ENCODE peak calls at places on chromosome 17, in seven cellular contexts. Q is psoas muscle; N is NCI-H1694; U is OCI-LY7; Y is stimulated activated CD4-positive, alpha-beta T cell treated with anti-CD3 and anti-CD28 coated beads, Interleukin-15, amount 100 ng/mL, for 24 hours; D is stimulated activated naive CD8-positive, alpha-beta T cell treated with anti-CD3 and anti-CD28 coated beads, Interleukin-15, Interleukin-2, amounts not matched to agents 100 U/mL and 50 U/mL, for 24 hours; I is HepG2. L is an unnamed sample.

GRCh38 chr17:33015716-33016346 is 24.2 kb downstream of the SPACA3 start:
- DNase-seq in Q (no peak), N (no peak), U (no peak), Y (no peak), D (no peak), I (no peak), L (no peak)

GRCh38 chr17:76419576-76420245 is 33.2 kb downstream of the UBE2O start:
- DNase-seq in Q (no peak), N (no peak), U (peak), Y (no peak), D (no peak), I (no peak), L (no peak)

GRCh38 chr17:82876149-82876548 is 36.3 kb upstream of the ZNF750 start:
- DNase-seq in Q (peak), N (no peak), U (no peak), Y (no peak), D (no peak), I (peak), L (no peak)

GRCh38 chr17:37413875-37414519 is 7.3 kb downstream of the TADA2A start:
- DNase-seq in Q (no peak), N (no peak), U (no peak), Y (no peak), D (no peak), I (no peak), L (no peak)

GRCh38 chr17:29007456-29008455 is 1.9 kb upstream of the SEZ6 start:
- DNase-seq in Q (no peak), N (no peak), U (no peak), Y (no peak), D (no peak), I (no peak), L (no peak)

GRCh38 chr17:32518856-32519768 is 32.3 kb downstream of the CDK5R1 start:
- DNase-seq in Q (peak), N (peak), U (no peak), Y (peak), D (peak), I (no peak), L (no peak)

GRCh38 chr17:42321555-42321954 is 33.3 kb downstream of the STAT5A start:
- DNase-seq in Q (no peak), N (peak), U (no peak), Y (no peak), D (no peak), I (no peak), L (no peak)

GRCh38 chr17:56599566-56599965 is 6.1 kb downstream of the NOG start:
- DNase-seq in Q (no peak), N (no peak), U (no peak), Y (no peak), D (no peak), I (no peak), L (no peak)

GRCh38 chr17:43609613-43610385 is 51.9 kb downstream of the MEOX1 start:
- DNase-seq in Q (no peak), N (no peak), U (no peak), Y (no peak), D (no peak), I (no peak), L (no peak)

GRCh38 chr17:82065193-82065637 is 389 bp downstream of the DUS1L start:
- DNase-seq in Q (no peak), N (no peak), U (no peak), Y (peak), D (peak), I (no peak), L (no peak)

GRCh38 chr17:17114592-17115225 is 72.5 kb downstream of the MPRIP start:
- DNase-seq in Q (no peak), N (no peak), U (no peak), Y (peak), D (peak), I (no peak), L (no peak)

GRCh38 chr17:60138769-60139437 is 10.9 kb upstream of the CA4 start:
- DNase-seq in Q (no peak), N (no peak), U (no peak), Y (no peak), D (no peak), I (no peak), L (no peak)

GRCh38 chr17:2547176-2547575 is 35.5 kb upstream of the METTL16 start:
- DNase-seq in Q (no peak), N (no peak), U (no peak), Y (no peak), D (no peak), I (peak), L (peak)

GRCh38 chr17:44990994-44991393 is 22.9 kb upstream of the C1QL1 start:
- DNase-seq in Q (no peak), N (peak), U (no peak), Y (no peak), D (no peak), I (no peak), L (no peak)

GRCh38 chr17:45284176-45285140 is 22.6 kb upstream of the SPATA32 start:
- DNase-seq in Q (peak), N (no peak), U (peak), Y (peak), D (peak), I (no peak), L (no peak)

GRCh38 chr17:50165867-50166517 is at the start of gene SGCA:
- DNase-seq in Q (peak), N (no peak), U (no peak), Y (no peak), D (no peak), I (no peak), L (no peak)

GRCh38 chr17:74807925-74808324 is 31.8 kb upstream of the NAT9 start:
- DNase-seq in Q (no peak), N (peak), U (no peak), Y (no peak), D (no peak), I (no peak), L (no peak)

GRCh38 chr17:72176902-72177660 is 56.3 kb downstream of the SOX9 start:
- DNase-seq in Q (no peak), N (no peak), U (no peak), Y (no peak), D (no peak), I (no peak), L (no peak)

GRCh38 chr17:7579001-7579838 is at the start of gene CD68:
- DNase-seq in Q (peak), N (no peak), U (peak), Y (peak), D (peak), I (peak), L (peak)

GRCh38 chr17:57916925-57917858 is 38.0 kb downstream of the CUEDC1 start:
- DNase-seq in Q (no peak), N (peak), U (no peak), Y (peak), D (peak), I (peak), L (peak)

GRCh38 chr17:14903810-14904209 is 361.3 kb downstream of the PMP22 start:
- DNase-seq in Q (no peak), N (no peak), U (no peak), Y (no peak), D (no peak), I (no peak), L (no peak)

GRCh38 chr17:81808778-81809555 is 5.0 kb downstream of the GCGR start:
- DNase-seq in Q (no peak), N (no peak), U (peak), Y (no peak), D (no peak), I (no peak), L (peak)

GRCh38 chr17:50465635-50466034 is 3.0 kb downstream of the CHAD start:
- DNase-seq in Q (no peak), N (no peak), U (no peak), Y (no peak), D (no peak), I (no peak), L (no peak)

GRCh38 chr17:67431210-67432015 is 54.3 kb downstream of the PITPNC1 start:
- DNase-seq in Q (no peak), N (no peak), U (no peak), Y (no peak), D (no peak), I (no peak), L (peak)

L was measured in OCI-M1.